ENCODE peak calls at places on chromosomes 3 and 15, in four cellular contexts. E is HepG2, Q is K562, J is SK-N-SH. B is an unnamed sample.

GRCh38 chr3:30680789-30681188 is 74.4 kb downstream of the TGFBR2 start:
- DNase-seq in E (no peak), Q (no peak), J (peak), B (peak)

GRCh38 chr3:141260131-141260927 is 28.7 kb downstream of the PXYLP1 start:
- DNase-seq in E (no peak), Q (no peak), J (no peak), B (no peak)

GRCh38 chr3:140092883-140093536 is 158.0 kb downstream of the CLSTN2 start:
- DNase-seq in E (no peak), Q (peak), J (peak), B (peak)

GRCh38 chr3:168049366-168049974 is 46.3 kb downstream of the GOLIM4 start:
- DNase-seq in E (no peak), Q (no peak), J (no peak), B (no peak)

GRCh38 chr3:82281205-82281604 is 519.8 kb upstream of the GBE1 start:
- DNase-seq in E (no peak), Q (no peak), J (no peak), B (no peak)

GRCh38 chr3:67808906-67809305 is 154.5 kb upstream of the SUCLG2 start:
- DNase-seq in E (no peak), Q (no peak), J (no peak), B (no peak)

GRCh38 chr15:76368135-76368588 is 31.6 kb downstream of the ISL2 start:
- DNase-seq in E (no peak), Q (no peak), J (no peak), B (no peak)

GRCh38 chr15:39713846-39714245 is 68.8 kb downstream of the FSIP1 start:
- DNase-seq in E (no peak), Q (no peak), J (no peak), B (no peak)

DNA sequence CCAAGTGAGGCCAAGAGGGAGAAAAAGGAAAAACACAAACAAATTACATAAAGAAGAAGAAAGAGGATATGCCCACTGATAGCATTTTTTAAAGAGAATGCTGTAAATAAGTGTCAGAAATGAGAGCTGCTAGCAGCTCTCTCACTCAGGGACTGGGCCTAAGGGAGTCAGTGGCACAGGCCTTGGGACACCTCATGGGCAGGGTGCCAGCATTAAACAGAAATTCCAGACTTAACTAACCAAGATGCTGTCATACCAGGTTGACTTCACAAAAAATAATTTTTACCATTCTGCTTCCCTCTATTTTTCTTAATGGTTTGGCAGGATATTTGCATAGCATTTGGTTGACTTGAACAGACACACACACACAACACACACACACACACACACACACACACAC is 92.3 kb upstream of the ADAMTSL3 start:
- DNase-seq in E (no peak), Q (no peak), J (no peak), B (no peak)
- TF ChIP-seq FOXJ3 in E (no peak), Q (no peak), J (no peak), B (no peak)

GRCh38 chr3:28317438-28318022 is 31.0 kb upstream of the ZCWPW2 start:
- DNase-seq in E (peak), Q (peak), J (peak), B (no peak)
- TF ChIP-seq FOXJ3 in E (no peak), Q (no peak), J (no peak), B (no peak)

GRCh38 chr3:161419555-161420333 is 48.4 kb upstream of the SPTSSB start:
- DNase-seq in E (no peak), Q (no peak), J (no peak), B (no peak)

GRCh38 chr3:161420746-161421145 is 49.4 kb upstream of the SPTSSB start:
- DNase-seq in E (peak), Q (no peak), J (no peak), B (peak)

GRCh38 chr3:161422171-161422693 is 50.9 kb upstream of the SPTSSB start:
- DNase-seq in E (no peak), Q (no peak), J (no peak), B (no peak)

GRCh38 chr3:161423911-161424522 is 52.7 kb upstream of the SPTSSB start:
- DNase-seq in E (peak), Q (peak), J (peak), B (no peak)
- TF ChIP-seq FOXJ3 in E (no peak), Q (no peak), J (no peak), B (no peak)

GRCh38 chr3:77081240-77081661 is 41.4 kb downstream of the ROBO2 start:
- DNase-seq in E (no peak), Q (no peak), J (no peak), B (no peak)
- TF ChIP-seq FOXJ3 in E (no peak), Q (no peak), J (no peak), B (no peak)

GRCh38 chr3:172514678-172515077 is 8.6 kb downstream of the TNFSF10 start:
- DNase-seq in E (no peak), Q (no peak), J (no peak), B (no peak)

GRCh38 chr3:172519241-172519640 is 4.0 kb downstream of the TNFSF10 start:
- DNase-seq in E (no peak), Q (no peak), J (no peak), B (no peak)

GRCh38 chr3:172517859-172518466 is 5.3 kb downstream of the TNFSF10 start:
- DNase-seq in E (no peak), Q (no peak), J (no peak), B (no peak)

GRCh38 chr3:172515130-172515918 is 7.9 kb downstream of the TNFSF10 start:
- DNase-seq in E (no peak), Q (no peak), J (no peak), B (no peak)

DNA sequence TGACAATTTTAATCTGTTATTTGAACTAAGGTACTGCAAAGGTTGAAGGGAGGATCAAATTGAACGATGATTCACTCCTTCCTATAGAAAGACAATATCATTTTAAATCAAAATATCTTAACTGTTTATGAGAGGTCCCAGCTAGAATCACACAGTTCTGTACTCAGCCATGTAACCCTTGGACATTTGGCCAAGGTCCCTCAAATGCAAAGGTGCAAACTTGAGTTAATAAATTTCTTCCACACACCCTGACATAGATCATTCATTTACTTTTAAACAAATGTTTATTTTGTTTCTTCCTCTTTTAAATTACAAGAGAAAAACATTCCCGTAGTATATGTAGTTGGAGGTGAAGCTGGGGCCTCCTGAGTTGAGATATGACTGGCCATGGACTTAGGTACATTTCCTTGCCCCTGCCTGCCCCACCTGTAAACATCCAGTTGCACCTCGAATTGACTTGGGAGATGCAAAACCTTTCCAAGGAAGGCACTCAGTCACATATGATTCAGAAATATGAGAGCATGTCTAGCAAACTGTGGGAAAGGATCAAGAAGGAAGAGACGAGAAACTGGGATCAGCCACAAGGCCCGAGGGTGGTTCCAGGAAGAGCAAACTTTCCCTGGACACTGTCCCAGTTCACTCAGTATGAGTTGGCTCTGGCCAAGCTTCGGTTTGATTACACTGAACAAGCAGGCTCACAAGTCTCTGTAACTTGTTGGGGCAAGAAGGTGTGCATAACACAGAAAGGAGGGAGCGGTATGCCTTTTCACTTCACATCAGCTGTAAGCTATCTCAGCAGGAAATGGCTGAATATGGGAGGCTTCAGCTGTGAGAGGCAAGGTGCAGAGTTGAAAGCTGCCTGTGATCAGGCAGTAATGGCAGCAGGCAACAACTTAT is 6.7 kb downstream of the TNFSF10 start:
- DNase-seq in E (no peak), Q (no peak), J (no peak), B (no peak)
- TF ChIP-seq FOXJ3 in E (peak), Q (no peak), J (no peak), B (no peak)